ENCODE peak calls at places on chromosomes 13 and 19, in four cellular contexts. H is lung, T is adrenal gland, X is Panc1. W is an unnamed sample.
A peak's percentile ranks its signal among the peaks of the same experiment; 100 is the strongest.

GRCh38 chr19:46818812-46819211 is 30.4 kb upstream of the SLC1A5 start:
- DNase-seq in H (no peak), T (no peak), X (no peak), W (no peak)

GRCh38 chr19:40908981-40909380 is 26.9 kb upstream of the CYP2A7 start:
- DNase-seq in H (no peak), T (peak; percentile 39), X (no peak), W (no peak)

GRCh38 chr13:50589651-50590054 is 253.8 kb downstream of the DLEU7 start:
- DNase-seq in H (no peak), T (peak; percentile 64), X (no peak), W (peak; percentile 49)

GRCh38 chr19:50377051-50377441 is 789 bp downstream of the NR1H2 start:
- DNase-seq in H (no peak), T (peak; percentile 43), X (no peak), W (no peak)

GRCh38 chr13:87674143-87674772 is 3.1 kb downstream of the SLITRK5 start:
- DNase-seq in H (no peak), T (no peak), X (no peak), W (no peak)

GRCh38 chr13:111644750-111645149 is 324.3 kb downstream of the TEX29 start:
- DNase-seq in H (no peak), T (no peak), X (no peak), W (no peak)

GRCh38 chr19:55700813-55701212 is 25.8 kb downstream of the EPN1 start:
- DNase-seq in H (no peak), T (no peak), X (no peak), W (no peak)

GRCh38 chr19:17579523-17580244 is 24.2 kb downstream of the COLGALT1 start:
- DNase-seq in H (peak; percentile 54), T (no peak), X (peak; percentile 25), W (no peak)

GRCh38 chr13:41061914-41062837 is 867 bp downstream of the WBP4 start:
- DNase-seq in H (no peak), T (no peak), X (no peak), W (peak; percentile 41)

GRCh38 chr19:55251296-55252081 is 7.3 kb downstream of the PPP6R1 start:
- DNase-seq in H (no peak), T (no peak), X (no peak), W (no peak)

GRCh38 chr19:38729653-38730469 is 14.4 kb downstream of the CAPN12 start:
- DNase-seq in H (peak; percentile 74), T (peak; percentile 77), X (peak; percentile 61), W (no peak)

GRCh38 chr13:24742294-24742693 is 21.7 kb upstream of the RNF17 start:
- DNase-seq in H (no peak), T (no peak), X (no peak), W (no peak)

GRCh38 chr19:6769006-6769637 is 1.9 kb upstream of the SH2D3A start:
- DNase-seq in H (no peak), T (no peak), X (no peak), W (no peak)

GRCh38 chr19:1906985-1907562 is 1.9 kb downstream of the ADAT3 start:
- DNase-seq in H (no peak), T (no peak), X (no peak), W (no peak)

GRCh38 chr19:1905071-1905862 is at the start of the genes ADAT3 and SCAMP4:
- DNase-seq in H (peak; percentile 99), T (peak; percentile 100), X (peak; percentile 84), W (peak; percentile 74)

GRCh38 chr19:1901940-1902404 is 3.2 kb upstream of the ADAT3 start:
- DNase-seq in H (peak; percentile 62), T (peak; percentile 49), X (no peak), W (no peak)

GRCh38 chr19:1905863-1906375 is 720 bp downstream of the ADAT3 start:
- DNase-seq in H (no peak), T (no peak), X (no peak), W (no peak)

GRCh38 chr19:1904385-1905070 is 671 bp upstream of the ADAT3 start:
- DNase-seq in H (peak; percentile 78), T (no peak), X (no peak), W (no peak)
- H3K4me3 ChIP-seq in H (no peak overlapping the region), T (no peak overlapping the region), X (peak overlapping the region; percentile 60), W (peak overlapping the region; percentile 33)

GRCh38 chr13:44191504-44192171 is 182.0 kb upstream of the SERP2 start:
- DNase-seq in H (peak; percentile 69), T (peak; percentile 65), X (no peak), W (no peak)
- TF ChIP-seq CTCF in H (peak; percentile 66), T (peak; percentile 89), X (peak; percentile 56), W (peak; percentile 70)

GRCh38 chr13:105446197-105446596 is 1089.3 kb downstream of the EFNB2 start:
- DNase-seq in H (no peak), T (peak; percentile 16), X (no peak), W (no peak)
- H3K4me3 ChIP-seq in H (no peak overlapping the region), T (no peak overlapping the region), X (no peak overlapping the region), W (no peak overlapping the region)

DNA sequence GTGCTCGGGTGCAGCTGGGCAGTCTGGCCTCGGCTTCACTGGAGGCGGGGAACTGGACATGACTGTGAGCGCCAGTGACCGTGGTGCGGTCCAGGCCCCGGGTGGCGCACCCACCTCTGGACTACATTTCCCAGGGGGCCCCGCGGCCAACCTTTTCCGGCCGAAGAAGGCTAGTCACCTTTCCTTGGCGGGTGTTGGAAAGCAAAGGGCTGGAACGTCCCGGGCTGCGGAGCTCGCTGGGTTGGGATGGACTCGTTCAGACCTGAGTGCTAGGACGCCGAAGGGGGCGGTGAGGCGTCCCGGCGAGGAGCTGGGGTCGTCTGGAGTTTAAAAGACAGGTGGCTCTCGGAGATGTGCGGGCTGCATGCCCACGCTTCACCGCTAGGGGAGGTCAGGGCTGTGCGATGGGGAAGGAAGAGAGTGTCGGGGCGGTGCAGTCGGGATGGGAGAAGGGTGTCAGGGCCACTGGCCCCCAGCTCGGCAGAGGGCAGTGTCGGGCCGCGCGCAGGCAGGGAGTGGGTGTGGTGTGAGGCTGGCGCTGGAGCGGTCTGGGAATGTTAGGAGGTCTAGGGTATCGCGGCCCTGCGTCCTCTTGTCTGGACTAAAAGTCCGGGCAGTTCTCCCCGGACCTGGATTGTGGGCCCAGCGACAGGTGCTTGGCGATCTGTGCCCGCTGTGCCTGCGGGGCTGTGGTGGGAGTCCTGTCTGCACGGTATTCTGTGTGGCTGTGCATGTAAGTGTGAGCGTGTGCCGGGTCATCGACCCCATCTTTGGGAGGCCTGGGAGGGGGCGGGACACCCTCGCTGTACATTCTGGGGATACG is 57.1 kb downstream of the ZNF568 start:
- DNase-seq in H (peak; percentile 88), T (peak; percentile 89), X (peak; percentile 48), W (peak; percentile 22)
- TF ChIP-seq CTCF in H (peak; percentile 68), T (peak; percentile 92), X (peak; percentile 95), W (peak; percentile 75)